ENCODE peak calls at places on chromosomes 2 and 18, in seven cellular contexts. E, A, O, X, N, T and K are unnamed samples. For H3K4me1, the result is how much of the 10 kb centered on the place peaks cover.

GRCh38 chr2:225022188-225022587 is 20.1 kb downstream of the DOCK10 start:
- DNase-seq in A (no peak), X (no peak), T (no peak), E (no peak), O (peak), N (no peak), K (no peak)

GRCh38 chr2:197185676-197186075 is 124.9 kb downstream of the ANKRD44 start:
- DNase-seq in X (no peak), N (no peak), T (no peak), O (no peak), A (no peak), E (no peak), K (no peak)

GRCh38 chr2:169476459-169476858 is 2.8 kb upstream of the BBS5 start:
- DNase-seq in T (no peak), X (no peak), E (no peak), N (no peak), O (no peak), A (no peak), K (no peak)

GRCh38 chr18:4453712-4454547 is 1.2 kb downstream of the DLGAP1 start:
- DNase-seq in A (peak), X (no peak), O (peak), N (peak), T (no peak), E (no peak), K (no peak)

GRCh38 chr2:220703279-220703678 is 868.8 kb downstream of the EPHA4 start:
- DNase-seq in E (no peak), O (no peak), T (no peak), A (no peak), X (no peak), N (no peak), K (no peak)

GRCh38 chr2:38269421-38269820 is 107.7 kb downstream of the ATL2 start:
- DNase-seq in T (no peak), N (no peak), X (no peak), E (no peak), O (no peak), A (no peak), K (no peak)

GRCh38 chr2:230327418-230328154 is 593 bp downstream of the SP140L start:
- DNase-seq in O (no peak), E (no peak), T (no peak), X (no peak), A (no peak), N (no peak), K (no peak)

GRCh38 chr18:36534154-36534688 is 236.7 kb downstream of the FHOD3 start:
- DNase-seq in T (no peak), E (no peak), A (no peak), X (no peak), N (no peak), O (no peak), K (no peak)

GRCh38 chr2:160429248-160430000 is 64.2 kb downstream of the RBMS1 start:
- DNase-seq in N (no peak), E (no peak), O (no peak), X (no peak), A (no peak), T (no peak), K (no peak)

GRCh38 chr18:43367895-43368294 is 90.6 kb upstream of the SYT4 start:
- DNase-seq in A (no peak), O (no peak), T (no peak), X (no peak), N (no peak), E (no peak), K (no peak)

GRCh38 chr2:198905881-198906612 is 551.7 kb downstream of the SATB2 start:
- DNase-seq in T (no peak), O (no peak), N (no peak), X (no peak), E (no peak), A (no peak), K (no peak)
- H3K4me3 ChIP-seq in T (no peak), O (no peak), N (no peak), X (no peak), E (no peak), A (no peak), K (no peak)

GRCh38 chr2:45708501-45708900 is 57.0 kb downstream of the PRKCE start:
- DNase-seq in O (no peak), T (no peak), X (no peak), A (no peak), E (no peak), N (no peak), K (no peak)

GRCh38 chr2:45710468-45710867 is 59.0 kb downstream of the PRKCE start:
- DNase-seq in E (no peak), T (no peak), N (no peak), A (no peak), X (no peak), O (no peak), K (no peak)

GRCh38 chr2:45711224-45711623 is 59.7 kb downstream of the PRKCE start:
- DNase-seq in X (no peak), O (no peak), A (no peak), N (no peak), E (no peak), T (no peak), K (no peak)

GRCh38 chr2:45707661-45708060 is 56.2 kb downstream of the PRKCE start:
- DNase-seq in N (no peak), A (no peak), T (no peak), O (no peak), E (no peak), X (no peak), K (no peak)

DNA sequence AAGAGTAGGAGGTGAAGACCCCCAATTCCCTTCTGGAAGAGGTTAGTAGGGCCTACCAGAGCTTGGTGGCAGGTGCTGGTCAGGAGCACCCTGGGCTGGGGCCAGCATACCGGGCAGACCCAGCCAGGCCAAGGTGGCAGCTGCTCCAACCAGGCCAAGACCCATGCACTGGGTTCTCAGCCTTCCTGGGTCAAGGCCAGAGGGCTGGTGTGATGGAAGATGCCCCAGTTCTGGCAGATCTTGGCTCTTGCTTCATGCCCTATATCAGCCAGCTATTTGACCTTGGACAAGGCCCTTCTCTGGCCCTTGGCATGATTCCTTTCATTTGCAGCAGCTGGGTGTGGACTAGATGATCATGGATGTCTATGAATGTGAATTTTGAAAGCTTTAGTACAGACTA is 57.7 kb downstream of the PRKCE start:
- DNase-seq in E (no peak), X (no peak), T (no peak), A (no peak), O (peak), N (no peak), K (no peak)
- H3K4me1 ChIP-seq in E (under half), X (under half), T (under half), A (under half), O (under half), N (under half), K (under half)

DNA sequence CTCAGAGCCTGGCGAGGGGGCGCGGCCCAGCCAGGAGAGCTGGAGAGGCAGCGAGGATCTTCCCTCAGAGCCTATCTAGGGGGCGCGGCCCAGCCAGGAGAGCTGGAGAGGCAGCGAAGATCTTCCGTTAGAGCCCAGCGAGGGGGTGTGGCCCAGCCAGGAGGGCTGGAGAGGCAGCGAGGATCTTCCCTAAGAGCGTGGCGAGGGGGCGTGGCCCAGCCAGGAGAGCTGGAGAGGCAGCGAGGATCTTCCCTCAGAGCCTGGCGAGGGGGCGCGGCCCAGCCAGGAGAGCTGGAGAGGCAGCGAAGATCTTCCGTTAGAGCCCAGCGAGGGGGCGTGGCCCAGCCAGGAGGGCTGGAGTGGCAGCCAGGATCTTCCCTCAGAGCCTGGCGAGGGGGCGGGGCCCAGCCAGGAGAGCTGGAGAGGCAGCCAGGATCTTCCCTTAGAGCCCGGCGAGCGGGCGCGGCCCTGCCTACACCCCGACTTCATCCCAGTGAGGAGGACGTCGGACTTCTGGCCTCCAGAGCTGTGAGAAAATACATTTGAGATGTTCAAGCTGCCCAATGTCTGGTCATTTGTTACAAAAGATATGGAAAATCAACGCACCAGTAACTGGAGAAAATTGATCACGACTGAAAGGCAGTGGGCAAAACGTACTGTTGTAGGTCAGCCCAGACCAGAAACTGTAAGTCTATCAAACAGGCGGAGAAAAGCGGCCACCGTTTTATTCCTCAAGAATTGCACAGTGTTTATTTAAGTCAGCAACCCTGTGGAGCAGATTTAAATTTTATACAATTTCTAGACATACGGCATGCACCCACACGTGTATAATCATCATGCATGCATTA is 63.5 kb upstream of the TMEM18 start:
- DNase-seq in A (peak), X (peak), T (peak), N (peak), O (peak), E (peak), K (peak)
- TF ChIP-seq POLR2A in A (no peak), X (peak), T (no peak), N (no peak), O (no peak), E (no peak), K (no peak)

GRCh38 chr2:209423562-209424541 is at the start of gene MAP2:
- DNase-seq in N (peak), O (peak), A (peak), E (peak), T (peak), X (peak), K (peak)
- H3K4me3 ChIP-seq in N (peak), O (peak), A (peak), E (peak), T (peak), X (peak), K (peak)

GRCh38 chr2:100981011-100981410 is 21.1 kb upstream of the RPL31 start:
- DNase-seq in N (no peak), O (no peak), T (no peak), A (no peak), E (no peak), X (no peak), K (no peak)

GRCh38 chr2:100982431-100982861 is 19.6 kb upstream of the RPL31 start:
- DNase-seq in N (no peak), X (no peak), O (no peak), E (no peak), T (no peak), A (no peak), K (no peak)

GRCh38 chr2:100978582-100979051 is 23.5 kb upstream of the RPL31 start:
- DNase-seq in O (no peak), T (peak), N (no peak), A (no peak), E (no peak), X (peak), K (no peak)

GRCh38 chr2:100977511-100977910 is 24.6 kb upstream of the RPL31 start:
- DNase-seq in E (no peak), A (no peak), X (no peak), N (no peak), T (peak), O (no peak), K (no peak)

DNA sequence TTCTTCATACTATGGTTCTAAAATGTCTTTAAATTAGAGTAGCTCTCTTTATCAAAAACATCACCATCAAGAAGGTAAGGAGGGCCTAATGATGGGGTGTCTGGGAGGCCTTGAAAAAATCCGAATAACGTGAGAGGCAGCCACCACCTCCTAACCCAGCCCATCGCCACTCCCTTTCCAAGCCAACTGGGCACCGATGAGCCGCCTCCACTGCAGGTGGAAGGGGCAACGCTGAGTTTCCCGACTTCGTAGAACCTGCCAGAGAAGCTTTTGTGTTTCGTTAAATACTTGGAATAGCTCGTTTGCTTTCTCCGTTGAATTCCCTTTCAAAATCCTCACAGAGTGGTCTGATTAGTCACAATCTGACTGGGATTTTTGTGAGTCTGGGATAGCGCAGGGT is 22.0 kb upstream of the RPL31 start:
- DNase-seq in X (no peak), T (peak), A (no peak), E (no peak), O (no peak), N (no peak), K (no peak)
- H3K4me1 ChIP-seq in X (under half), T (under half), A (under half), E (under half), O (under half), N (under half), K (under half)

GRCh38 chr2:119523959-119524694 is at the start of gene SCTR:
- DNase-seq in E (no peak), A (no peak), X (no peak), O (no peak), N (no peak), T (no peak), K (no peak)

GRCh38 chr2:119521437-119521825 is 2.9 kb downstream of the SCTR start:
- DNase-seq in T (no peak), N (no peak), X (no peak), O (no peak), E (no peak), A (no peak), K (no peak)

GRCh38 chr2:119520696-119521436 is 3.4 kb downstream of the SCTR start:
- DNase-seq in X (no peak), T (no peak), N (no peak), A (no peak), O (no peak), E (no peak), K (no peak)

GRCh38 chr2:119523383-119523958 is 812 bp downstream of the SCTR start:
- DNase-seq in E (no peak), T (no peak), O (no peak), N (no peak), A (no peak), X (no peak), K (no peak)

DNA sequence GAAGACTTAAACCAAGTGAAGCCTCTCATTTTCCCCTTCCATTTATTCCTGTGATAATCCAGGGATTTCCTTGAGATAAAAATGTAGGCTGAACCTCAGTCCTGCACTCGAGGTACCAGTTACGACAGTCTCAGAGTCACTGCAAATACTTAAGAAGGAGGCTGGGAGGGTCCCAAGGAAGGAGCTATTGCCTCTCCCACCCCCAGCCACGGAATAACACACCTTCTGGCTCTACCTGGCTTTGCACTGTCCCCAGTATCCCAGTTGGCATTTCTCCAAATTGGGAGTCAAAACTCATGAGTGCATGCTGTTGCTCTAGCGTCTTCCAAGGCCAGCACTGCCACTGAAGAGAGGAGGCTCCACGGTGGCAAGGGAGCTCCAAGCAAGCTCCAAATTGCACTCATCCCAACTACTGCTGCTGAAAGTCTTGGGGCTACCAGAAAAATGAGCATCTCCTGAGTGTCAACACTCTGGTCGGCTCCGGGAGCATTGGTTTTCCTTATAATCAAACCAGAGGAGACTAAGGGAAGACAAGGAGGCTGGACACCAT is 1.6 kb downstream of the SCTR start:
- DNase-seq in T (no peak), O (no peak), E (no peak), N (no peak), X (no peak), A (no peak), K (no peak)
- TF ChIP-seq POLR2A in T (no peak), O (no peak), E (no peak), N (no peak), X (no peak), A (no peak), K (no peak)

DNA sequence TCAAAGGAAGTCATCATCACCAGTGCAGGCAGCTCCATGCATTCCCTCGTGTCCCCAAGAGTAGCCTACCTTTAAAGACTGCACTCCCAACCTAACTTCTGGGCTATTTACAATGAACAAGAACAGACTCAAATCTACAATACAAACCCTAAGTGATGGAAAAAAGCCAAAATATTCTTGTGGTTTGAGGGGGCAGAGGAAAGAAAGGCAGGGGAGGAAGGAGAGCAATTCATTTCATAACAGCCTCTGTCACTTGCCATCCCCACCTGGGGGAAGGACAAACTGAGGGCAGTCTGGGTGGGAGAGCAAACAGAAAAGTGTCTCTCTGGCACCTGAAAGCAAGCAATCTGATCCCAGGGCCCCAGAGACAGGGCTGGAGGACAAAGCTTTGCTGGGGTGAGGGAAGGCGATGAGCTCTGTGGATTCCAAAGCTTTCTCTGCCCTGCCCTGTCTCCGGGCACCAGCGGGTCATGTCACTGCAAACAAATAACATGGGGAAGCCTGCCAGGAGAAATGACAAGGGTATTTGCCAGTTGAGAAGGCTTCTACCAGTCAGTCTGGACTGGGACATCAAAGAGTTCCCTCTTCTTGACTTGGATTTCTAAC is 528.0 kb upstream of the TNP1 start:
- DNase-seq in E (peak), N (no peak), T (no peak), O (peak), A (no peak), X (no peak), K (no peak)
- H3K4me3 ChIP-seq in E (no peak), N (no peak), T (no peak), O (no peak), A (no peak), X (no peak), K (no peak)